ENCODE peak calls at places on chromosomes 6 and 20, in five cellular contexts. S is IMR-90, P is neural progenitor cell, Z is astrocyte, A is NT2/D1. Y is an unnamed sample.

GRCh38 chr6:76435174-76435573 is 362.7 kb upstream of the IMPG1 start:
- DNase-seq in S (no peak), P (no peak), Z (no peak), A (no peak), Y (no peak)

GRCh38 chr6:52399511-52400315 is 20.4 kb upstream of the EFHC1 start:
- DNase-seq in S (peak), P (peak), Z (peak), A (no peak), Y (peak)

GRCh38 chr6:51854876-51855275 is 232.5 kb downstream of the PKHD1 start:
- DNase-seq in S (no peak), P (peak), Z (no peak), A (no peak), Y (no peak)

GRCh38 chr20:12925214-12925755 is 83.5 kb upstream of the SPTLC3 start:
- DNase-seq in S (peak), P (peak), Z (peak), A (peak), Y (peak)

GRCh38 chr20:46955601-46956556 is 61.2 kb downstream of the EYA2 start:
- DNase-seq in S (peak), P (no peak), Z (no peak), A (no peak), Y (no peak)

GRCh38 chr20:17859616-17860232 is 108.9 kb downstream of the SNX5 start:
- DNase-seq in S (no peak), P (no peak), Z (no peak), A (no peak), Y (no peak)

GRCh38 chr6:146829792-146830565 is 231.2 kb downstream of the ADGB start:
- DNase-seq in S (no peak), P (no peak), Z (no peak), A (no peak), Y (no peak)

GRCh38 chr6:120137492-120137891 is 787.9 kb upstream of the MAN1A1 start:
- DNase-seq in S (no peak), P (no peak), Z (no peak), A (no peak), Y (no peak)

GRCh38 chr6:121826156-121826810 is 390.8 kb downstream of the GJA1 start:
- DNase-seq in S (peak), P (no peak), Z (peak), A (no peak), Y (peak)

GRCh38 chr6:52286798-52287432 is 2.4 kb upstream of the MCM3 start:
- DNase-seq in S (peak), P (peak), Z (peak), A (peak), Y (peak)

GRCh38 chr20:62408640-62409039 is 1.6 kb upstream of the CABLES2 start:
- DNase-seq in S (no peak), P (no peak), Z (no peak), A (no peak), Y (no peak)

GRCh38 chr6:84284428-84285033 is 57.1 kb upstream of the CEP162 start:
- DNase-seq in S (peak), P (peak), Z (no peak), A (peak), Y (peak)

GRCh38 chr6:103002282-103002681 is 1608.8 kb downstream of the GRIK2 start:
- DNase-seq in S (no peak), P (no peak), Z (no peak), A (no peak), Y (no peak)

GRCh38 chr20:38303908-38304379 is at the start of gene BPI:
- DNase-seq in S (no peak), P (no peak), Z (peak), A (no peak), Y (no peak)

GRCh38 chr6:145895802-145896201 is 68.4 kb downstream of the SHPRH start:
- DNase-seq in S (peak), P (no peak), Z (no peak), A (no peak), Y (peak)

GRCh38 chr6:119334535-119335264 is 14.9 kb downstream of the MAN1A1 start:
- DNase-seq in S (no peak), P (no peak), Z (no peak), A (no peak), Y (peak)

DNA sequence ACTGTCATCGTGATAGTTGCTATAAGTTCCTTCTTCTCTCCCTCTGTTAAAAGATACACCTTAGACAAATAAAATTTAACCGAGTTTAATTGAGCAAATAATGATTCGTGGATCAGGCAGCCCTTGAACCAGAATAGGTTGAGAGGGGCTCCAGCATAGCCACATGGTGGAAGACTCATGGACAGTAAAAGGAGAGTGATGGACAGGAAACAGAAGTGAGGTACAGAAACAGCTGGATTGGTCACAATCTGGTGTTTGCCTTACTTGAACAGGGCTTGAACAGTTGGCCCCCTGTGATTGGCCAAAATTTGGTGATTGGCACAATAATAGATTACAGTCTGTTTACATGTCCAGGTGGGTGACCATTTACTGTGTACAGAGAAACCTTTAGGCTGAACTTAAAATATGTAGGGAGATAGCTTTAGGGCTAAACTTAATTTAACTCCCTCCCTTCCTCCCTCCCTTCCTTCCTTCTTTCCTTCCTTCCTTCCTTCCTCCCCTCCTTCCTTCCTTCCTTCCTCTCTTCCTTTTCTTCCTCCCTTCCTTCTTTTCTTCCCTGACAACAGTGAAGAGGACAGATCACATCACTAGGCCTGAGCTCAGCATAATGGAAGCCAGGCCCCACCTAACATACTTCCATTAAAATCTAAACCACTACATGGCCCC is 531.8 kb upstream of the JARID2 start:
- DNase-seq in S (no peak), P (no peak), Z (no peak), A (no peak), Y (no peak)
- H3K9ac ChIP-seq in S (no peak), P (no peak), Z (no peak), A (no peak), Y (no peak)

GRCh38 chr6:9404351-9405146 is 969.2 kb upstream of the SLC35B3 start:
- DNase-seq in S (no peak), P (no peak), Z (peak), A (no peak), Y (no peak)

GRCh38 chr6:9399916-9400315 is 964.6 kb upstream of the SLC35B3 start:
- DNase-seq in S (peak), P (no peak), Z (no peak), A (no peak), Y (no peak)

GRCh38 chr6:9397981-9398559 is 962.7 kb upstream of the SLC35B3 start:
- DNase-seq in S (no peak), P (no peak), Z (no peak), A (no peak), Y (peak)

GRCh38 chr6:9401936-9402335 is 966.6 kb upstream of the SLC35B3 start:
- DNase-seq in S (peak), P (no peak), Z (peak), A (no peak), Y (no peak)

GRCh38 chr6:9398794-9399373 is 963.5 kb upstream of the SLC35B3 start:
- DNase-seq in S (no peak), P (no peak), Z (peak), A (no peak), Y (no peak)
- H3K9ac ChIP-seq in S (no peak), P (no peak), Z (no peak), A (no peak), Y (no peak)

GRCh38 chr6:11938285-11938890 is 73.7 kb upstream of the HIVEP1 start:
- DNase-seq in S (no peak), P (peak), Z (no peak), A (peak), Y (peak)
- H3K9ac ChIP-seq in S (no peak), P (no peak), Z (no peak), A (no peak), Y (no peak)

GRCh38 chr20:60931691-60932090 is 320.4 kb upstream of the CDH4 start:
- DNase-seq in S (no peak), P (no peak), Z (no peak), A (no peak), Y (no peak)
- H3K9ac ChIP-seq in S (no peak), P (no peak), Z (no peak), A (no peak), Y (no peak)

GRCh38 chr6:149277621-149278020 is 39.9 kb upstream of the TAB2 start:
- DNase-seq in S (no peak), P (no peak), Z (no peak), A (no peak), Y (no peak)
- H3K9ac ChIP-seq in S (no peak), P (no peak), Z (no peak), A (no peak), Y (no peak)

GRCh38 chr6:142761756-142762155 is 183.2 kb downstream of the HIVEP2 start:
- DNase-seq in S (no peak), P (no peak), Z (no peak), A (no peak), Y (no peak)
- H3K9ac ChIP-seq in S (no peak), P (no peak), Z (no peak), A (no peak), Y (no peak)

GRCh38 chr6:42032366-42032765 is 18.0 kb upstream of the TAF8 start:
- DNase-seq in S (no peak), P (no peak), Z (no peak), A (no peak), Y (no peak)
- H3K9ac ChIP-seq in S (no peak), P (no peak), Z (no peak), A (no peak), Y (no peak)

GRCh38 chr20:19880256-19881079 is 122.4 kb downstream of the RIN2 start:
- DNase-seq in S (peak), P (no peak), Z (peak), A (no peak), Y (no peak)
- H3K9ac ChIP-seq in S (peak), P (no peak), Z (peak), A (no peak), Y (no peak)

DNA sequence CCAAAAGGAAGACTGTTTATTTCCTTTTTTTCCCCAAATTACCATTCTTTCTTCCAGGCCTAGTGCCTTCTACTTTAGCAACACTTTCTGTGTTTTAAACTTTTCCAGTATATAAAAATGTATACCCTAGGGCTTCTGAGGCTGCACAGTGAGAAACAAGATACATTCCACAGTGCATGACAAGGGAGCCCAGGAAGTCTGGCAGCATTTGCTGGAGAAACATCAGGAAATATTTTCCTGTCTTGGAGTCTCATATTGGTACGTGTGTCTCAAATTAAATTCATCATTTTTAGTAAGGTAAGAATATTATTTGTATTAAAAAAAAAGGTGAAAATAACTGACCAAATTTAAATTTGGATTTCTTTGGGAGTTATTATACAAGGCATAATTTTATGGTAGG is 662.6 kb downstream of the RFPL4B start:
- DNase-seq in S (peak), P (no peak), Z (peak), A (no peak), Y (no peak)
- H3K9ac ChIP-seq in S (no peak), P (no peak), Z (no peak), A (no peak), Y (no peak)

DNA sequence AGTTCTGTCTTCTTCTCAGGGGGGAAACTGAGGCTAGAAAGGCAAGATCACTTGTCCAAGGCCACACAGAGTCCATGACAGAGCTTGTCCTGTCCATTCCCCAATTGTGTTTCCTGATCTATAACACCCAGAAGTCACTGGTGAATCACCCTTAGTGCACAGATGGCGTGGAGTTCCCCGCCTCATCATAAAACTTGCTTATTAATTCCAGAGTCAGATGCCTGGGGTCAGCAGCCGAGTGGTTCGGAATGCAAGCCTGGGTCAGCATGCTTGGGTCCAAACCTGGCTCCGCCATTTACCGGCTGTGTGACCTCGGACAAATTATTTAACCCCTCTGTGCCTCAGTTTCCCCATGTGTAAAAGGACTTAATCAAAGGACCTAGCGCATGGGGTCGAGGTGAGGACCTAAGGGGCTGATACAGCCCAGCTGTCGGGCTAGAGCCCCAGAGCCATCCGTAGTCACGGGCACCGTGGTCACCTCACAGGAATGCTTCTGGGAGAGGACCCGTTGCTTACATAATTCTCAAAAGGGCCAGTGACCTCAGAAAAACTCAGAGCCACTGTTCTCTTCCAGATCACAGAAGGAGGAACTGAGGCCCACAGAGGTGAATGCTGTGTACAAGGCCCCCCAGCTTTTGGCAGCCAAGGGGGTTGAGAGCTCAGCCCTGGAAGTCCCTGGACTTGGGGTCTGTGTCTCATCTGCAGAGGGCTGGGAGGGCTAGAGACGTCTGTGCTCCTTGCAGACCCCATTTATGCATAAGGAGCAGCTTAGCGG is 1.4 kb upstream of the ZBP1 start:
- DNase-seq in S (no peak), P (no peak), Z (no peak), A (no peak), Y (no peak)
- H3K9ac ChIP-seq in S (no peak), P (no peak), Z (no peak), A (no peak), Y (no peak)